ENCODE peak calls at places on chromosomes 1 and 21, in five cellular contexts. One of them, this sample, is unnamed.

GRCh38 chr1:169460193-169460833 is 25.4 kb downstream of the SLC19A2 start:
- DNase-seq in activated T-helper 9 cell treated with anti-CD3 and anti-CD28 coated beads, Interleukin-2, amount 50 U/mL, for 16 hours: no peak
- DNase-seq in NCI-H446: no peak
- DNase-seq in K562: no peak
- DNase-seq in NCI-H1092: no peak
- DNase-seq in this sample: no peak

GRCh38 chr1:88855986-88856385 is 35.4 kb downstream of the GTF2B start:
- DNase-seq in NCI-H446: no peak
- DNase-seq in activated T-helper 9 cell treated with anti-CD3 and anti-CD28 coated beads, Interleukin-2, amount 50 U/mL, for 16 hours: no peak
- DNase-seq in NCI-H1092: no peak
- DNase-seq in K562: no peak
- DNase-seq in this sample: no peak

GRCh38 chr1:71086331-71086730 is 5.5 kb upstream of the ZRANB2 start:
- DNase-seq in NCI-H1092: no peak
- DNase-seq in K562: no peak
- DNase-seq in activated T-helper 9 cell treated with anti-CD3 and anti-CD28 coated beads, Interleukin-2, amount 50 U/mL, for 16 hours: no peak
- DNase-seq in NCI-H446: no peak
- DNase-seq in this sample: no peak

GRCh38 chr1:246930830-246931548 is 759 bp downstream of the AHCTF1 start:
- DNase-seq in NCI-H1092: no peak
- DNase-seq in NCI-H446: peak; percentile 16
- DNase-seq in K562: peak; percentile 79
- DNase-seq in activated T-helper 9 cell treated with anti-CD3 and anti-CD28 coated beads, Interleukin-2, amount 50 U/mL, for 16 hours: peak; percentile 35
- DNase-seq in this sample: no peak

GRCh38 chr1:109535971-109536491 is 3.6 kb upstream of the GPR61 start:
- DNase-seq in NCI-H446: peak; percentile 41
- DNase-seq in NCI-H1092: peak; percentile 88
- DNase-seq in K562: no peak
- DNase-seq in activated T-helper 9 cell treated with anti-CD3 and anti-CD28 coated beads, Interleukin-2, amount 50 U/mL, for 16 hours: no peak
- DNase-seq in this sample: no peak

GRCh38 chr1:181133441-181133951 is 45.0 kb downstream of the IER5 start:
- DNase-seq in activated T-helper 9 cell treated with anti-CD3 and anti-CD28 coated beads, Interleukin-2, amount 50 U/mL, for 16 hours: no peak
- DNase-seq in K562: no peak
- DNase-seq in NCI-H446: no peak
- DNase-seq in NCI-H1092: no peak
- DNase-seq in this sample: no peak

GRCh38 chr1:82979593-82980230 is 1019.2 kb downstream of the TTLL7 start:
- DNase-seq in K562: no peak
- DNase-seq in NCI-H1092: peak; percentile 9
- DNase-seq in activated T-helper 9 cell treated with anti-CD3 and anti-CD28 coated beads, Interleukin-2, amount 50 U/mL, for 16 hours: no peak
- DNase-seq in NCI-H446: no peak
- DNase-seq in this sample: no peak

GRCh38 chr1:38546630-38547029 is 312.9 kb downstream of the RRAGC start:
- DNase-seq in activated T-helper 9 cell treated with anti-CD3 and anti-CD28 coated beads, Interleukin-2, amount 50 U/mL, for 16 hours: no peak
- DNase-seq in K562: no peak
- DNase-seq in NCI-H1092: no peak
- DNase-seq in NCI-H446: no peak
- DNase-seq in this sample: no peak

GRCh38 chr1:155912056-155912536 is 947 bp upstream of the RIT1 start:
- DNase-seq in K562: peak; percentile 24
- DNase-seq in NCI-H446: no peak
- DNase-seq in NCI-H1092: no peak
- DNase-seq in activated T-helper 9 cell treated with anti-CD3 and anti-CD28 coated beads, Interleukin-2, amount 50 U/mL, for 16 hours: no peak
- DNase-seq in this sample: no peak

GRCh38 chr1:205301220-205301821 is 20.2 kb downstream of the NUAK2 start:
- DNase-seq in NCI-H1092: no peak
- DNase-seq in NCI-H446: no peak
- DNase-seq in activated T-helper 9 cell treated with anti-CD3 and anti-CD28 coated beads, Interleukin-2, amount 50 U/mL, for 16 hours: no peak
- DNase-seq in K562: no peak
- DNase-seq in this sample: no peak

GRCh38 chr1:170929835-170930554 is 5.3 kb upstream of the MROH9 start:
- DNase-seq in NCI-H446: peak; percentile 36
- DNase-seq in K562: peak; percentile 58
- DNase-seq in NCI-H1092: peak; percentile 45
- DNase-seq in activated T-helper 9 cell treated with anti-CD3 and anti-CD28 coated beads, Interleukin-2, amount 50 U/mL, for 16 hours: no peak
- DNase-seq in this sample: peak; percentile 20

GRCh38 chr1:203130358-203130992 is 2.9 kb downstream of the ADORA1 start:
- DNase-seq in NCI-H1092: no peak
- DNase-seq in K562: no peak
- DNase-seq in activated T-helper 9 cell treated with anti-CD3 and anti-CD28 coated beads, Interleukin-2, amount 50 U/mL, for 16 hours: no peak
- DNase-seq in NCI-H446: no peak
- DNase-seq in this sample: no peak

GRCh38 chr1:3249846-3250501 is 181.0 kb downstream of the PRDM16 start:
- DNase-seq in NCI-H446: no peak
- DNase-seq in NCI-H1092: no peak
- DNase-seq in activated T-helper 9 cell treated with anti-CD3 and anti-CD28 coated beads, Interleukin-2, amount 50 U/mL, for 16 hours: no peak
- DNase-seq in K562: no peak
- DNase-seq in this sample: no peak

GRCh38 chr1:55584521-55585401 is 369.6 kb upstream of the USP24 start:
- DNase-seq in activated T-helper 9 cell treated with anti-CD3 and anti-CD28 coated beads, Interleukin-2, amount 50 U/mL, for 16 hours: no peak
- DNase-seq in NCI-H446: peak; percentile 87
- DNase-seq in NCI-H1092: peak; percentile 52
- DNase-seq in K562: no peak
- DNase-seq in this sample: no peak

GRCh38 chr1:216325336-216325735 is 97.9 kb downstream of the USH2A start:
- DNase-seq in NCI-H1092: no peak
- DNase-seq in NCI-H446: no peak
- DNase-seq in activated T-helper 9 cell treated with anti-CD3 and anti-CD28 coated beads, Interleukin-2, amount 50 U/mL, for 16 hours: no peak
- DNase-seq in K562: no peak
- DNase-seq in this sample: no peak

GRCh38 chr1:76595024-76595423 is 272.3 kb upstream of the ST6GALNAC5 start:
- DNase-seq in activated T-helper 9 cell treated with anti-CD3 and anti-CD28 coated beads, Interleukin-2, amount 50 U/mL, for 16 hours: no peak
- DNase-seq in K562: no peak
- DNase-seq in NCI-H446: no peak
- DNase-seq in NCI-H1092: no peak
- DNase-seq in this sample: no peak

GRCh38 chr1:228014235-228014930 is 7.6 kb downstream of the WNT3A start:
- DNase-seq in activated T-helper 9 cell treated with anti-CD3 and anti-CD28 coated beads, Interleukin-2, amount 50 U/mL, for 16 hours: no peak
- DNase-seq in NCI-H1092: no peak
- DNase-seq in K562: peak; percentile 46
- DNase-seq in NCI-H446: no peak
- DNase-seq in this sample: no peak

GRCh38 chr21:38081663-38082062 is 165.4 kb upstream of the KCNJ6 start:
- DNase-seq in NCI-H1092: no peak
- DNase-seq in NCI-H446: no peak
- DNase-seq in K562: no peak
- DNase-seq in activated T-helper 9 cell treated with anti-CD3 and anti-CD28 coated beads, Interleukin-2, amount 50 U/mL, for 16 hours: no peak
- DNase-seq in this sample: no peak

GRCh38 chr1:226131639-226132038 is 54.9 kb downstream of the ACBD3 start:
- DNase-seq in K562: peak; percentile 65
- DNase-seq in NCI-H446: no peak
- DNase-seq in activated T-helper 9 cell treated with anti-CD3 and anti-CD28 coated beads, Interleukin-2, amount 50 U/mL, for 16 hours: no peak
- DNase-seq in NCI-H1092: no peak
- DNase-seq in this sample: no peak

GRCh38 chr1:63813829-63814277 is 40.0 kb downstream of the ROR1 start:
- DNase-seq in NCI-H446: no peak
- DNase-seq in NCI-H1092: no peak
- DNase-seq in K562: no peak
- DNase-seq in activated T-helper 9 cell treated with anti-CD3 and anti-CD28 coated beads, Interleukin-2, amount 50 U/mL, for 16 hours: no peak
- DNase-seq in this sample: no peak